ENCODE peak calls at places on chromosome 17, in ten cellular contexts. One of them, this sample, is unnamed.

GRCh38 chr17:81057079-81057730 is 22.3 kb downstream of the BAIAP2 start:
- DNase-seq in BE2C: peak
- DNase-seq in mesendoderm: peak
- DNase-seq in thoracic aorta: no peak
- DNase-seq in PC-3: peak
- DNase-seq in left ventricle myocardium inferior: peak
- DNase-seq in sigmoid colon: peak
- DNase-seq in A549: peak
- DNase-seq in suprapubic skin: no peak
- DNase-seq in AG10803: no peak
- DNase-seq in this sample: peak

GRCh38 chr17:18026408-18026776 is 12.6 kb downstream of the ATPAF2 start:
- DNase-seq in BE2C: peak
- DNase-seq in mesendoderm: no peak
- DNase-seq in thoracic aorta: no peak
- DNase-seq in PC-3: peak
- DNase-seq in left ventricle myocardium inferior: peak
- DNase-seq in sigmoid colon: no peak
- DNase-seq in A549: no peak
- DNase-seq in suprapubic skin: no peak
- DNase-seq in AG10803: peak
- DNase-seq in this sample: no peak

GRCh38 chr17:51703364-51704341 is 443.3 kb downstream of the UTP18 start:
- DNase-seq in BE2C: no peak
- DNase-seq in mesendoderm: no peak
- DNase-seq in thoracic aorta: peak
- DNase-seq in PC-3: peak
- DNase-seq in left ventricle myocardium inferior: peak
- DNase-seq in sigmoid colon: no peak
- DNase-seq in A549: no peak
- DNase-seq in suprapubic skin: peak
- DNase-seq in AG10803: no peak
- DNase-seq in this sample: no peak

GRCh38 chr17:54947396-54947795 is 21.1 kb downstream of the COX11 start:
- DNase-seq in BE2C: no peak
- DNase-seq in mesendoderm: no peak
- DNase-seq in thoracic aorta: no peak
- DNase-seq in PC-3: no peak
- DNase-seq in left ventricle myocardium inferior: no peak
- DNase-seq in sigmoid colon: no peak
- DNase-seq in A549: no peak
- DNase-seq in suprapubic skin: no peak
- DNase-seq in AG10803: no peak
- DNase-seq in this sample: no peak

GRCh38 chr17:68682913-68683312 is 81.7 kb upstream of the FAM20A start:
- DNase-seq in BE2C: no peak
- DNase-seq in mesendoderm: no peak
- DNase-seq in thoracic aorta: no peak
- DNase-seq in PC-3: no peak
- DNase-seq in left ventricle myocardium inferior: no peak
- DNase-seq in sigmoid colon: no peak
- DNase-seq in A549: no peak
- DNase-seq in suprapubic skin: no peak
- DNase-seq in AG10803: no peak
- DNase-seq in this sample: no peak

GRCh38 chr17:59683283-59683682 is 23.9 kb downstream of the PTRH2 start:
- DNase-seq in BE2C: no peak
- DNase-seq in mesendoderm: no peak
- DNase-seq in thoracic aorta: no peak
- DNase-seq in PC-3: no peak
- DNase-seq in left ventricle myocardium inferior: no peak
- DNase-seq in sigmoid colon: no peak
- DNase-seq in A549: no peak
- DNase-seq in suprapubic skin: no peak
- DNase-seq in AG10803: no peak
- DNase-seq in this sample: no peak

GRCh38 chr17:282000-282911 is 70.4 kb downstream of the RPH3AL start:
- DNase-seq in BE2C: no peak
- DNase-seq in mesendoderm: no peak
- DNase-seq in thoracic aorta: no peak
- DNase-seq in PC-3: no peak
- DNase-seq in left ventricle myocardium inferior: no peak
- DNase-seq in sigmoid colon: peak
- DNase-seq in A549: no peak
- DNase-seq in suprapubic skin: no peak
- DNase-seq in AG10803: no peak
- DNase-seq in this sample: no peak

GRCh38 chr17:66373944-66374817 is 71.8 kb downstream of the PRKCA start:
- DNase-seq in BE2C: peak
- DNase-seq in mesendoderm: peak
- DNase-seq in thoracic aorta: no peak
- DNase-seq in PC-3: no peak
- DNase-seq in left ventricle myocardium inferior: peak
- DNase-seq in sigmoid colon: no peak
- DNase-seq in A549: no peak
- DNase-seq in suprapubic skin: no peak
- DNase-seq in AG10803: no peak
- DNase-seq in this sample: peak

GRCh38 chr17:19508327-19508867 is 25.3 kb upstream of the SLC47A1 start:
- DNase-seq in BE2C: peak
- DNase-seq in mesendoderm: peak
- DNase-seq in thoracic aorta: no peak
- DNase-seq in PC-3: no peak
- DNase-seq in left ventricle myocardium inferior: peak
- DNase-seq in sigmoid colon: peak
- DNase-seq in A549: peak
- DNase-seq in suprapubic skin: no peak
- DNase-seq in AG10803: no peak
- DNase-seq in this sample: peak

GRCh38 chr17:5164465-5164864 is 27.2 kb downstream of the ZNF594 start:
- DNase-seq in BE2C: no peak
- DNase-seq in mesendoderm: no peak
- DNase-seq in thoracic aorta: no peak
- DNase-seq in PC-3: no peak
- DNase-seq in left ventricle myocardium inferior: no peak
- DNase-seq in sigmoid colon: no peak
- DNase-seq in A549: no peak
- DNase-seq in suprapubic skin: no peak
- DNase-seq in AG10803: no peak
- DNase-seq in this sample: no peak

GRCh38 chr17:9998060-9998459 is 93.0 kb upstream of the RCVRN start:
- DNase-seq in BE2C: no peak
- DNase-seq in mesendoderm: no peak
- DNase-seq in thoracic aorta: no peak
- DNase-seq in PC-3: no peak
- DNase-seq in left ventricle myocardium inferior: no peak
- DNase-seq in sigmoid colon: no peak
- DNase-seq in A549: no peak
- DNase-seq in suprapubic skin: no peak
- DNase-seq in AG10803: peak
- DNase-seq in this sample: no peak

GRCh38 chr17:31509095-31509804 is 117.8 kb downstream of the RAB11FIP4 start:
- DNase-seq in BE2C: no peak
- DNase-seq in mesendoderm: no peak
- DNase-seq in thoracic aorta: no peak
- DNase-seq in PC-3: no peak
- DNase-seq in left ventricle myocardium inferior: no peak
- DNase-seq in sigmoid colon: no peak
- DNase-seq in A549: no peak
- DNase-seq in suprapubic skin: no peak
- DNase-seq in AG10803: no peak
- DNase-seq in this sample: no peak
- H3K4me3 ChIP-seq in BE2C: no peak
- H3K4me3 ChIP-seq in mesendoderm: no peak
- H3K4me3 ChIP-seq in thoracic aorta: peak
- H3K4me3 ChIP-seq in PC-3: no peak
- H3K4me3 ChIP-seq in left ventricle myocardium inferior: no peak
- H3K4me3 ChIP-seq in sigmoid colon: no peak
- H3K4me3 ChIP-seq in A549: no peak
- H3K4me3 ChIP-seq in suprapubic skin: peak
- H3K4me3 ChIP-seq in AG10803: no peak
- H3K4me3 ChIP-seq in this sample: no peak

DNA sequence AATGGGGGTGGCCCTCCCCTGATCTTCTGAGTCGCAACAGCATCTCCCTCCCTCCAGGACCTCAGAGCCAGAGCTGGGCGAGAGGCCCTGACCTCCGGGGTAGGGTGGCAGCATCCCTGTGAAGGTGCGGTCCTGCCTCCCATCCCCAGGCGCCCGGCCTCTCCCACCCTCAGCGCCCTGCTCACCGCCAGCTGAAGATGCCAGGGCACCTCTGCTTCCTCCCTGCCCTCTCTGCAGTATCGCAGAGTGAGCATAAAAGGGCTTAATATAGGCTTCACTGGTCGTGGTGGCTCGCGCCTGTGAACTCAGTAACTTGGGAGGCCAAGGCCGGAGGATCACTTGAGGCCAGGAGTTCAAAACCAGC is 10.7 kb upstream of the MPP2 start:
- DNase-seq in BE2C: no peak
- DNase-seq in mesendoderm: no peak
- DNase-seq in thoracic aorta: no peak
- DNase-seq in PC-3: no peak
- DNase-seq in left ventricle myocardium inferior: no peak
- DNase-seq in sigmoid colon: no peak
- DNase-seq in A549: no peak
- DNase-seq in suprapubic skin: no peak
- DNase-seq in AG10803: no peak
- DNase-seq in this sample: no peak
- H3K4me3 ChIP-seq in BE2C: no peak
- H3K4me3 ChIP-seq in mesendoderm: no peak
- H3K4me3 ChIP-seq in thoracic aorta: peak
- H3K4me3 ChIP-seq in PC-3: no peak
- H3K4me3 ChIP-seq in left ventricle myocardium inferior: peak
- H3K4me3 ChIP-seq in sigmoid colon: no peak
- H3K4me3 ChIP-seq in A549: no peak
- H3K4me3 ChIP-seq in suprapubic skin: peak
- H3K4me3 ChIP-seq in AG10803: no peak
- H3K4me3 ChIP-seq in this sample: no peak

GRCh38 chr17:35152741-35153140 is 5.1 kb downstream of the UNC45B start:
- DNase-seq in BE2C: no peak
- DNase-seq in mesendoderm: no peak
- DNase-seq in thoracic aorta: no peak
- DNase-seq in PC-3: peak
- DNase-seq in left ventricle myocardium inferior: no peak
- DNase-seq in sigmoid colon: no peak
- DNase-seq in A549: no peak
- DNase-seq in suprapubic skin: no peak
- DNase-seq in AG10803: no peak
- DNase-seq in this sample: no peak
- H3K4me3 ChIP-seq in BE2C: no peak
- H3K4me3 ChIP-seq in mesendoderm: no peak
- H3K4me3 ChIP-seq in thoracic aorta: no peak
- H3K4me3 ChIP-seq in PC-3: no peak
- H3K4me3 ChIP-seq in left ventricle myocardium inferior: no peak
- H3K4me3 ChIP-seq in sigmoid colon: no peak
- H3K4me3 ChIP-seq in A549: no peak
- H3K4me3 ChIP-seq in suprapubic skin: no peak
- H3K4me3 ChIP-seq in AG10803: no peak
- H3K4me3 ChIP-seq in this sample: no peak

DNA sequence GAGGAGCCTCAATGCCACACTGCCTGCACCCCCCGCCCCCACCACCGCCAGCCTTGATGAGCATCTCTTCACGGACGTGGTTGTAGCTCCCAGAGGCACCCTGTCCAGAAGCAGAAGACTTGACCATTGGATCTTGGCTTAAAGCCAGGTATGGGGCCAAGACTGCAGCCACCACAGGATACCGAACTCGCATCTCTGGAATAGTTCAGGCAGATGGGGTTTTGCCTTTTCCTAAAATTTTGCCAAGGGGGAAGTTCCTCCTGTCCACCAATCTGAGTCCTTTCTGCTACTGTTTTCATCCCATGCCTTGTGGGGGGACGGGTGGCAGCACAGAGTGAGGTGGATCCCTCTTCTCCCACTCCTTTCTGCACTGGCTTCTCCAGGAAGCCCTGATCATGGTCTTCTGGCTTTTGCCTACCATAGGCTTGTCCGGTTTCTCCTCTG is 939 bp downstream of the CORO6 start:
- DNase-seq in BE2C: no peak
- DNase-seq in mesendoderm: no peak
- DNase-seq in thoracic aorta: no peak
- DNase-seq in PC-3: no peak
- DNase-seq in left ventricle myocardium inferior: no peak
- DNase-seq in sigmoid colon: peak
- DNase-seq in A549: no peak
- DNase-seq in suprapubic skin: no peak
- DNase-seq in AG10803: peak
- DNase-seq in this sample: no peak
- H3K4me3 ChIP-seq in BE2C: peak
- H3K4me3 ChIP-seq in mesendoderm: no peak
- H3K4me3 ChIP-seq in thoracic aorta: peak
- H3K4me3 ChIP-seq in PC-3: peak
- H3K4me3 ChIP-seq in left ventricle myocardium inferior: peak
- H3K4me3 ChIP-seq in sigmoid colon: peak
- H3K4me3 ChIP-seq in A549: peak
- H3K4me3 ChIP-seq in suprapubic skin: peak
- H3K4me3 ChIP-seq in AG10803: peak
- H3K4me3 ChIP-seq in this sample: peak